ENCODE peak calls at places on chromosome 11, in six cellular contexts. Q, Y, B, A, N and F are unnamed samples.

GRCh38 chr11:29816359-29816758 is 200.5 kb downstream of the KCNA4 start:
- DNase-seq in Q (no peak), Y (no peak), B (no peak), A (no peak), N (no peak), F (no peak)

GRCh38 chr11:130585545-130585944 is 137.1 kb downstream of the ADAMTS15 start:
- DNase-seq in Q (peak; percentile 29), Y (no peak), B (no peak), A (no peak), N (no peak), F (no peak)

GRCh38 chr11:89612111-89612510 is 98.0 kb upstream of the TRIM77 start:
- DNase-seq in Q (no peak), Y (no peak), B (no peak), A (no peak), N (no peak), F (no peak)

GRCh38 chr11:37512156-37512780 is 914.2 kb upstream of the RAG2 start:
- DNase-seq in Q (no peak), Y (no peak), B (no peak), A (no peak), N (no peak), F (no peak)

GRCh38 chr11:61967924-61968757 is 707 bp upstream of the FTH1 start:
- DNase-seq in Q (peak; percentile 40), Y (peak; percentile 61), B (peak; percentile 66), A (peak; percentile 73), N (peak; percentile 56), F (peak; percentile 80)

GRCh38 chr11:18233912-18234311 is 2.7 kb downstream of the SAA4 start:
- DNase-seq in Q (no peak), Y (no peak), B (no peak), A (no peak), N (no peak), F (no peak)

GRCh38 chr11:721913-722811 is 16.1 kb downstream of the EPS8L2 start:
- DNase-seq in Q (no peak), Y (no peak), B (peak; percentile 49), A (no peak), N (peak; percentile 28), F (peak; percentile 79)

GRCh38 chr11:125588505-125588904 is 4.1 kb upstream of the STT3A start:
- DNase-seq in Q (no peak), Y (no peak), B (no peak), A (no peak), N (no peak), F (no peak)

GRCh38 chr11:67647471-67647870 is 3.1 kb downstream of the ACY3 start:
- DNase-seq in Q (no peak), Y (no peak), B (no peak), A (no peak), N (no peak), F (no peak)

GRCh38 chr11:92830382-92831148 is 138.9 kb upstream of the MTNR1B start:
- DNase-seq in Q (no peak), Y (no peak), B (no peak), A (no peak), N (no peak), F (no peak)

GRCh38 chr11:30983810-30984441 is 385.6 kb downstream of the DCDC1 start:
- DNase-seq in Q (no peak), Y (no peak), B (no peak), A (no peak), N (no peak), F (no peak)

GRCh38 chr11:62922189-62922589 is 1.0 kb upstream of the CHRM1 start:
- DNase-seq in Q (no peak), Y (no peak), B (no peak), A (no peak), N (no peak), F (no peak)

GRCh38 chr11:69535928-69536327 is 54.5 kb downstream of the LINC01488 start:
- DNase-seq in Q (no peak), Y (no peak), B (no peak), A (no peak), N (no peak), F (peak; percentile 28)

GRCh38 chr11:68312780-68313573 is 586 bp downstream of the LRP5 start:
- DNase-seq in Q (no peak), Y (no peak), B (no peak), A (no peak), N (no peak), F (no peak)

GRCh38 chr11:103279821-103280220 is 170.6 kb downstream of the DYNC2H1 start:
- DNase-seq in Q (no peak), Y (no peak), B (no peak), A (no peak), N (no peak), F (no peak)

GRCh38 chr11:77170107-77170506 is 42.1 kb downstream of the MYO7A start:
- DNase-seq in Q (peak; percentile 82), Y (no peak), B (no peak), A (no peak), N (no peak), F (peak; percentile 15)

GRCh38 chr11:111960916-111961315 is 23.8 kb downstream of the DIXDC1 start:
- DNase-seq in Q (peak; percentile 36), Y (peak; percentile 85), B (peak; percentile 41), A (no peak), N (peak; percentile 57), F (no peak)

GRCh38 chr11:116420030-116420429 is 352.8 kb downstream of the BUD13 start:
- DNase-seq in Q (no peak), Y (no peak), B (no peak), A (no peak), N (no peak), F (no peak)

GRCh38 chr11:126511475-126512115 is 156.1 kb downstream of the ST3GAL4 start:
- DNase-seq in Q (no peak), Y (no peak), B (no peak), A (no peak), N (no peak), F (no peak)

GRCh38 chr11:6757373-6757967 is 14.3 kb downstream of the OR2AG2 start:
- DNase-seq in Q (peak; percentile 9), Y (peak; percentile 62), B (peak; percentile 54), A (peak; percentile 11), N (peak; percentile 15), F (no peak)

GRCh38 chr11:131710511-131710910 is 340.1 kb downstream of the NTM start:
- DNase-seq in Q (no peak), Y (no peak), B (no peak), A (no peak), N (no peak), F (no peak)

GRCh38 chr11:81995907-81996306 is 737.8 kb downstream of the FAM181B start:
- DNase-seq in Q (no peak), Y (no peak), B (no peak), A (no peak), N (no peak), F (no peak)

GRCh38 chr11:102981324-102981910 is 25.9 kb upstream of the MMP13 start:
- DNase-seq in Q (no peak), Y (no peak), B (no peak), A (no peak), N (no peak), F (no peak)

GRCh38 chr11:1871531-1871930 is 18.6 kb downstream of the LSP1 start:
- DNase-seq in Q (no peak), Y (no peak), B (no peak), A (peak; percentile 6), N (no peak), F (peak; percentile 38)
- H3K4me1 ChIP-seq in Q (no peaks in the 10 kb centered on the region), Y (peaks cover 29% of the 10 kb centered on the region), B (no peaks in the 10 kb centered on the region), A (peaks cover 40% of the 10 kb centered on the region), N (peaks cover 9% of the 10 kb centered on the region), F (peaks cover 17% of the 10 kb centered on the region)

GRCh38 chr11:33936057-33936456 is 44.2 kb upstream of the LMO2 start:
- DNase-seq in Q (no peak), Y (no peak), B (no peak), A (no peak), N (no peak), F (no peak)
- H3K4me1 ChIP-seq in Q (no peaks in the 10 kb centered on the region), Y (peaks cover 21% of the 10 kb centered on the region), B (no peaks in the 10 kb centered on the region), A (peaks cover 71% of the 10 kb centered on the region), N (peaks cover under 1% of the 10 kb centered on the region), F (peaks cover 69% of the 10 kb centered on the region)

DNA sequence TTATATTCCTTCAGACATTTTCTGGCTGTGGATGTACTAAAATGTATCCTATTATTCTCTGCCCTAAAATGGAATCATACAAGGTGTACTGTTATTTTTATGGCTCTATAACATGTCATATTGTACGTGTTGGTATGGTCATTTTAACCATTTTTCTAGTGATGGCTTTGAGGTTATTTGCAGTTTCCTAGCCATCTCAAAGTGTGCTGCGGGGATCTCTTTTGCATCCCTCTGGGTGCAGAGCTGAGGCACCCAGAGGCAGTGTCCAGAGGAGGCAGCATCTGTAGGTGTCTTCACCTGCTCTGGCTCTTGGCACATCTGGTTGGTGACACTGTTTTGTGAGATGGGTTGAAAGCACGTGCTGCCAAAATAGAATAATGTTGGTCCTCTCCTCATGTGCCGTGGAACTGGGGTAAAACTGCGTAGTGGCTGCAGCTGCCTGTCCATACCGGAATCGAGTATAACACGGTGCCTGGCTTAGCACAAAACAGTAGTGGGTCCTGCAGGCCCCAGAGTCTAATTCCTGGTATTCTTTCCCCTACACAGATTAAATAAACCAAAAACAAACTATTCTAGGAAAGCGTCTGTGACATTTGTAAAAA is 12.8 kb downstream of the NEAT1 start:
- DNase-seq in Q (no peak), Y (peak; percentile 51), B (no peak), A (no peak), N (no peak), F (no peak)
- H3K4me1 ChIP-seq in Q (peaks cover 43% of the 10 kb centered on the region), Y (peaks cover 100% of the 10 kb centered on the region), B (peaks cover 8% of the 10 kb centered on the region), A (peaks cover 98% of the 10 kb centered on the region), N (peaks cover 71% of the 10 kb centered on the region), F (peaks cover 96% of the 10 kb centered on the region)

GRCh38 chr11:66314186-66314501 is 2.7 kb downstream of the CD248 start:
- DNase-seq in Q (no peak), Y (no peak), B (no peak), A (no peak), N (no peak), F (no peak)

GRCh38 chr11:66313321-66314185 is 3.3 kb downstream of the CD248 start:
- DNase-seq in Q (no peak), Y (no peak), B (no peak), A (no peak), N (peak; percentile 57), F (peak; percentile 55)

GRCh38 chr11:66315921-66316811 is 678 bp downstream of the CD248 start:
- DNase-seq in Q (no peak), Y (no peak), B (no peak), A (no peak), N (no peak), F (no peak)

GRCh38 chr11:66315498-66315885 is 1.4 kb downstream of the CD248 start:
- DNase-seq in Q (no peak), Y (no peak), B (no peak), A (no peak), N (no peak), F (no peak)

DNA sequence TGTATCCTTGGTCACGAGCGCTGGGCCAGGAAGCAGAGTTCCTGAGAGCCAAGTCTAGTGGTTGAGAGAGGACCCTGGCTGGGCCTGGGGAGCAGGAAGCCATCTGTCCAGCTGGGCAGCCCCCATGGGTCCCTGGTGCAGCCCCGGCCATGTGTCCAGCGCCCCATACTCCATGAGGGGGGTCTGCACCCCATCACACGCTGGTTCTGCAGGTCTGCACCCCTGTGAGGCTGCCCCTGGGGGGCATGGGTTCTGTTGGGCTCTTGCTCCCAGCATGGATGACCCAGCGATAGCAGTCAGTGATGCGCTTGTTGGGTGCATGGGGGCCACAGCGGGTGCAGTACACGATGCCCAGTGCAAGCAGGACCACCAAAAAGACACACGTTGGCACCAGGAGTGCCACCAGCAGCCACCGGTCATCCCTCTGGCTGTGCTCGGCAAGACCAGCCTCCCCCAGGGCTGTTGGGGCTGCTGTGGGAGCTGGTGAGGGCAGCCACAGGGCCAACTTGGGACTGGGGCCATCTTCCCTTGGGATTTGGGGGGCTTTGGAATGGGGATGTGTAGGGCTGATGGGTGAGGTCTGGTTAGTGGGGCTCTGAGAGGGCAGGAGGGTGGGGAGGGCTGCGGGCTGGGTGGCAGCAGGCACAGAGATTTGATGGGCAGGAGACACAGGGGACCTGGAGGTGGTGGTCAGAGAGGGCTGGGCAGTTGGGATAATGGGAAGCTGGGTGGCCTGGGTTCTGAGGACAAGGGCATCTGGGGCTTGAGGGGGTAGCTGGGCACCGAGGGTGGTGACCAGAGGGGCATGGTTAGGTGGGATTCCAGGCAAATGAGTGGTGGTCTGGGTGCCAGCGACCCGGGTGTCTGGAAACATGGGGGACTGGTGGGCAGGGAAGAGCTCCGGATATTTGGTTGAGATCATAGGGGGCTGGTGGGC is 2.0 kb downstream of the CD248 start:
- DNase-seq in Q (no peak), Y (no peak), B (no peak), A (no peak), N (no peak), F (no peak)
- H3K4me1 ChIP-seq in Q (peaks cover 16% of the 10 kb centered on the region), Y (peaks cover 18% of the 10 kb centered on the region), B (peaks cover 5% of the 10 kb centered on the region), A (peaks cover 53% of the 10 kb centered on the region), N (no peaks in the 10 kb centered on the region), F (peaks cover 44% of the 10 kb centered on the region)